ENCODE peak calls at places on chromosome 4, in four cellular contexts. One of them, this sample, is unnamed. For H3K9me3, the result is how much of the 10 kb centered on the place peaks cover.

GRCh38 chr4:158649111-158649680 is 22.5 kb downstream of the C4orf46 start:
- DNase-seq in A549: no peak
- DNase-seq in cardiac muscle cell: peak
- DNase-seq in endothelial cell of umbilical vein: no peak
- DNase-seq in this sample: no peak

GRCh38 chr4:5018603-5019002 is 655 bp downstream of the CYTL1 start:
- DNase-seq in endothelial cell of umbilical vein: no peak
- DNase-seq in A549: no peak
- DNase-seq in cardiac muscle cell: no peak
- DNase-seq in this sample: no peak

GRCh38 chr4:185457136-185457535 is 14.4 kb downstream of the CCDC110 start:
- DNase-seq in cardiac muscle cell: no peak
- DNase-seq in endothelial cell of umbilical vein: no peak
- DNase-seq in A549: no peak
- DNase-seq in this sample: no peak

GRCh38 chr4:21885241-21885640 is 63.3 kb downstream of the KCNIP4 start:
- DNase-seq in A549: no peak
- DNase-seq in endothelial cell of umbilical vein: no peak
- DNase-seq in cardiac muscle cell: peak
- DNase-seq in this sample: no peak

GRCh38 chr4:39427477-39428119 is 20.9 kb downstream of the KLB start:
- DNase-seq in cardiac muscle cell: no peak
- DNase-seq in A549: no peak
- DNase-seq in endothelial cell of umbilical vein: no peak
- DNase-seq in this sample: no peak

GRCh38 chr4:1237981-1238675 is 10.8 kb downstream of the CTBP1 start:
- DNase-seq in cardiac muscle cell: no peak
- DNase-seq in endothelial cell of umbilical vein: no peak
- DNase-seq in A549: no peak
- DNase-seq in this sample: peak

GRCh38 chr4:8891646-8892555 is 20.3 kb upstream of the HMX1 start:
- DNase-seq in cardiac muscle cell: no peak
- DNase-seq in endothelial cell of umbilical vein: no peak
- DNase-seq in A549: no peak
- DNase-seq in this sample: no peak

GRCh38 chr4:155854597-155855226 is 11.4 kb downstream of the ASIC5 start:
- DNase-seq in A549: peak
- DNase-seq in endothelial cell of umbilical vein: no peak
- DNase-seq in cardiac muscle cell: peak
- DNase-seq in this sample: no peak

GRCh38 chr4:89298788-89299152 is 8.8 kb downstream of the GPRIN3 start:
- DNase-seq in endothelial cell of umbilical vein: no peak
- DNase-seq in cardiac muscle cell: peak
- DNase-seq in A549: no peak
- DNase-seq in this sample: no peak

GRCh38 chr4:184756399-184756798 is 22.5 kb upstream of the CENPU start:
- DNase-seq in endothelial cell of umbilical vein: no peak
- DNase-seq in A549: no peak
- DNase-seq in cardiac muscle cell: peak
- DNase-seq in this sample: no peak

GRCh38 chr4:112113786-112114185 is 31.5 kb upstream of the FAM241A start:
- DNase-seq in A549: no peak
- DNase-seq in cardiac muscle cell: no peak
- DNase-seq in endothelial cell of umbilical vein: no peak
- DNase-seq in this sample: no peak

GRCh38 chr4:25965629-25966028 is 51.6 kb downstream of the SMIM20 start:
- DNase-seq in endothelial cell of umbilical vein: no peak
- DNase-seq in cardiac muscle cell: no peak
- DNase-seq in A549: no peak
- DNase-seq in this sample: no peak

GRCh38 chr4:1371831-1372165 is 24.8 kb downstream of the UVSSA start:
- DNase-seq in endothelial cell of umbilical vein: no peak
- DNase-seq in A549: no peak
- DNase-seq in cardiac muscle cell: no peak
- DNase-seq in this sample: peak

GRCh38 chr4:53162926-53163325 is 202.9 kb downstream of the SCFD2 start:
- DNase-seq in endothelial cell of umbilical vein: no peak
- DNase-seq in A549: no peak
- DNase-seq in cardiac muscle cell: no peak
- DNase-seq in this sample: no peak

GRCh38 chr4:108397850-108398249 is 222.5 kb upstream of the RPL34 start:
- DNase-seq in cardiac muscle cell: no peak
- DNase-seq in A549: no peak
- DNase-seq in endothelial cell of umbilical vein: no peak
- DNase-seq in this sample: no peak

GRCh38 chr4:185039508-185040273 is 21.4 kb downstream of the HELT start:
- DNase-seq in endothelial cell of umbilical vein: peak
- DNase-seq in cardiac muscle cell: peak
- DNase-seq in A549: peak
- DNase-seq in this sample: no peak

GRCh38 chr4:24880171-24880570 is 32.7 kb downstream of the CCDC149 start:
- DNase-seq in A549: no peak
- DNase-seq in cardiac muscle cell: no peak
- DNase-seq in endothelial cell of umbilical vein: no peak
- DNase-seq in this sample: no peak

GRCh38 chr4:169583563-169583962 is 28.8 kb downstream of the NEK1 start:
- DNase-seq in A549: no peak
- DNase-seq in cardiac muscle cell: peak
- DNase-seq in endothelial cell of umbilical vein: peak
- DNase-seq in this sample: no peak

GRCh38 chr4:112889199-112889598 is 160.3 kb upstream of the ANK2 start:
- DNase-seq in cardiac muscle cell: no peak
- DNase-seq in A549: no peak
- DNase-seq in endothelial cell of umbilical vein: no peak
- DNase-seq in this sample: no peak

GRCh38 chr4:109296545-109296944 is 5.9 kb downstream of the COL25A1 start:
- DNase-seq in endothelial cell of umbilical vein: no peak
- DNase-seq in cardiac muscle cell: no peak
- DNase-seq in A549: no peak
- DNase-seq in this sample: no peak

GRCh38 chr4:186118582-186118981 is 14.1 kb downstream of the FAM149A start:
- DNase-seq in cardiac muscle cell: no peak
- DNase-seq in A549: no peak
- DNase-seq in endothelial cell of umbilical vein: no peak
- DNase-seq in this sample: no peak

GRCh38 chr4:143626134-143626859 is 74.2 kb downstream of the FREM3 start:
- DNase-seq in endothelial cell of umbilical vein: peak
- DNase-seq in cardiac muscle cell: peak
- DNase-seq in A549: no peak
- DNase-seq in this sample: no peak

GRCh38 chr4:145938618-145939177 is at the start of gene ZNF827:
- DNase-seq in A549: peak
- DNase-seq in endothelial cell of umbilical vein: peak
- DNase-seq in cardiac muscle cell: peak
- DNase-seq in this sample: peak

GRCh38 chr4:101294591-101294990 is 52.7 kb downstream of the PPP3CA start:
- DNase-seq in endothelial cell of umbilical vein: no peak
- DNase-seq in A549: no peak
- DNase-seq in cardiac muscle cell: peak
- DNase-seq in this sample: no peak

GRCh38 chr4:7275490-7276154 is 83.3 kb downstream of the SORCS2 start:
- DNase-seq in A549: no peak
- DNase-seq in endothelial cell of umbilical vein: no peak
- DNase-seq in cardiac muscle cell: no peak
- DNase-seq in this sample: no peak

GRCh38 chr4:85127653-85128052 is 161.2 kb upstream of the WDFY3 start:
- DNase-seq in A549: peak
- DNase-seq in cardiac muscle cell: peak
- DNase-seq in endothelial cell of umbilical vein: peak
- DNase-seq in this sample: no peak
- TF ChIP-seq CTCF in A549: peak
- TF ChIP-seq CTCF in cardiac muscle cell: peak
- TF ChIP-seq CTCF in endothelial cell of umbilical vein: peak
- TF ChIP-seq CTCF in this sample: no peak

GRCh38 chr4:18197467-18197866 is 175.9 kb upstream of the LCORL start:
- DNase-seq in cardiac muscle cell: no peak
- DNase-seq in endothelial cell of umbilical vein: no peak
- DNase-seq in A549: no peak
- DNase-seq in this sample: no peak

GRCh38 chr4:18202510-18202909 is 181.0 kb upstream of the LCORL start:
- DNase-seq in endothelial cell of umbilical vein: no peak
- DNase-seq in cardiac muscle cell: no peak
- DNase-seq in A549: no peak
- DNase-seq in this sample: no peak

GRCh38 chr4:18194278-18194677 is 172.7 kb upstream of the LCORL start:
- DNase-seq in endothelial cell of umbilical vein: no peak
- DNase-seq in A549: no peak
- DNase-seq in cardiac muscle cell: no peak
- DNase-seq in this sample: no peak

GRCh38 chr4:18203936-18204335 is 182.4 kb upstream of the LCORL start:
- DNase-seq in A549: no peak
- DNase-seq in cardiac muscle cell: no peak
- DNase-seq in endothelial cell of umbilical vein: no peak
- DNase-seq in this sample: no peak

DNA sequence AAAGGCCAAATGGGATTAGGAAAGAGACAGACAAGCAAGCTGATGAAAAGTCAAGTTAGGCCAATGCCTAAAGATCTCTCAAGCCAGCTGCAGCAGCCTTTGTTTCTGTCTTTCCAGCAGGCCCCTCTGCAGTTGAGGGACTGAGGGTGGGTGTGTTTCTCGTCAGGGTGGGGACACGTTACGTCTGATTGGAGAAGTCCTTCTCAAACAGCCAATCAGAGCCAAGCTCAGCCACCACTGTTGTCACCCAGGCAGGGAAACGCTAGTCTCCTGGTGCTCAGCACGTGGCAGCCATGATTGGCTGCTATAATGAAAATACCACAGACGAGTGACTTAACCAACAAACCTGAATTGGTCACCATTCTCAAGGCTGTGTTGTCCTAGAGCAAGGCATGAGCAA is 177.1 kb upstream of the LCORL start:
- DNase-seq in A549: no peak
- DNase-seq in cardiac muscle cell: no peak
- DNase-seq in endothelial cell of umbilical vein: no peak
- DNase-seq in this sample: no peak
- H3K9me3 ChIP-seq in A549: under half
- H3K9me3 ChIP-seq in cardiac muscle cell: under half
- H3K9me3 ChIP-seq in endothelial cell of umbilical vein: under half
- H3K9me3 ChIP-seq in this sample: under half

GRCh38 chr4:67375291-67375690 is 170.0 kb downstream of the CENPC start:
- DNase-seq in endothelial cell of umbilical vein: no peak
- DNase-seq in cardiac muscle cell: no peak
- DNase-seq in A549: no peak
- DNase-seq in this sample: no peak

GRCh38 chr4:67380154-67380553 is 165.1 kb downstream of the CENPC start:
- DNase-seq in endothelial cell of umbilical vein: no peak
- DNase-seq in cardiac muscle cell: no peak
- DNase-seq in A549: no peak
- DNase-seq in this sample: no peak
- TF ChIP-seq CTCF in endothelial cell of umbilical vein: no peak
- TF ChIP-seq CTCF in cardiac muscle cell: no peak
- TF ChIP-seq CTCF in A549: no peak
- TF ChIP-seq CTCF in this sample: no peak

GRCh38 chr4:78661086-78661690 is 109.6 kb downstream of the ANXA3 start:
- DNase-seq in A549: no peak
- DNase-seq in cardiac muscle cell: no peak
- DNase-seq in endothelial cell of umbilical vein: no peak
- DNase-seq in this sample: no peak

GRCh38 chr4:78659665-78660064 is 108.1 kb downstream of the ANXA3 start:
- DNase-seq in endothelial cell of umbilical vein: no peak
- DNase-seq in cardiac muscle cell: no peak
- DNase-seq in A549: no peak
- DNase-seq in this sample: no peak

GRCh38 chr4:78661923-78662521 is 110.5 kb downstream of the ANXA3 start:
- DNase-seq in A549: peak
- DNase-seq in cardiac muscle cell: peak
- DNase-seq in endothelial cell of umbilical vein: peak
- DNase-seq in this sample: peak

GRCh38 chr4:78659264-78659663 is 107.7 kb downstream of the ANXA3 start:
- DNase-seq in endothelial cell of umbilical vein: peak
- DNase-seq in cardiac muscle cell: peak
- DNase-seq in A549: no peak
- DNase-seq in this sample: no peak

GRCh38 chr4:78660559-78660958 is 109.0 kb downstream of the ANXA3 start:
- DNase-seq in cardiac muscle cell: no peak
- DNase-seq in A549: no peak
- DNase-seq in endothelial cell of umbilical vein: no peak
- DNase-seq in this sample: no peak
- H3K9me3 ChIP-seq in cardiac muscle cell: under half
- H3K9me3 ChIP-seq in A549: under half
- H3K9me3 ChIP-seq in endothelial cell of umbilical vein: under half
- H3K9me3 ChIP-seq in this sample: under half